ENCODE peak calls at places on chromosome X, in nine cellular contexts. R is activated CD4-positive, CD25-positive, alpha-beta regulatory T cell; W is MCF 10A; H is activated T-cell treated with anti-CD3 and anti-CD28 coated beads for 1 hour; B is fibroblast of the aortic adventitia; Z is AG09319; V is SJSA1; K is naive B cell; G is naive thymus-derived CD8-positive, alpha-beta T cell. Q is an unnamed sample.

GRCh38 chrX:45623266-45623665 is 422.6 kb upstream of the DIPK2B start:
- DNase-seq in K (no peak), Z (peak; percentile 92), G (no peak), B (peak; percentile 87), R (no peak), V (no peak), H (no peak), W (peak; percentile 52), Q (peak; percentile 84)

GRCh38 chrX:48957477-48957826 is at the start of gene OTUD5:
- DNase-seq in H (peak; percentile 58), R (peak; percentile 44), K (peak; percentile 79), B (no peak), G (peak; percentile 70), W (no peak), Z (no peak), V (peak; percentile 61), Q (peak; percentile 74)

GRCh38 chrX:119573840-119574393 is 446 bp upstream of the UBE2A start:
- DNase-seq in Z (no peak), H (peak; percentile 0), K (no peak), W (peak; percentile 42), V (no peak), G (no peak), R (no peak), B (peak; percentile 55), Q (peak; percentile 60)

GRCh38 chrX:42976729-42977366 is 198.9 kb upstream of the PPP1R2C start:
- DNase-seq in Z (no peak), K (no peak), G (no peak), H (no peak), W (peak; percentile 14), B (peak; percentile 4), V (no peak), R (no peak), Q (no peak)

GRCh38 chrX:107659286-107659685 is 31.0 kb downstream of the PRPS1 start:
- DNase-seq in K (no peak), W (no peak), R (no peak), H (no peak), B (no peak), G (no peak), Z (no peak), V (no peak), Q (no peak)

GRCh38 chrX:69298466-69299140 is 133.3 kb upstream of the PJA1 start:
- DNase-seq in Z (no peak), V (no peak), H (no peak), R (no peak), W (peak; percentile 11), K (no peak), G (no peak), B (peak; percentile 16), Q (no peak)

GRCh38 chrX:46325312-46325877 is 219.8 kb downstream of the ZNF674 start:
- DNase-seq in W (peak; percentile 86), Z (peak; percentile 4), K (no peak), V (peak; percentile 82), B (peak; percentile 65), R (no peak), H (peak; percentile 0), G (no peak), Q (peak; percentile 83)

GRCh38 chrX:119236599-119237525 is 777 bp downstream of the PGRMC1 start:
- DNase-seq in V (peak; percentile 46), G (peak; percentile 12), B (peak; percentile 68), R (peak; percentile 16), H (peak; percentile 1), Z (no peak), W (peak; percentile 25), K (no peak), Q (peak; percentile 70)

GRCh38 chrX:21509912-21510311 is 135.7 kb downstream of the CNKSR2 start:
- DNase-seq in B (peak; percentile 6), V (no peak), K (no peak), Z (no peak), H (no peak), W (no peak), G (no peak), R (no peak), Q (peak; percentile 67)

GRCh38 chrX:13212191-13212651 is 107.6 kb downstream of the ATXN3L start:
- DNase-seq in K (no peak), H (no peak), V (no peak), B (peak; percentile 60), W (no peak), G (no peak), R (no peak), Z (no peak), Q (no peak)

GRCh38 chrX:72576161-72576896 is 3.7 kb upstream of the HDAC8 start:
- DNase-seq in K (no peak), R (no peak), Z (peak; percentile 3), W (peak; percentile 85), V (no peak), H (no peak), G (no peak), B (peak; percentile 90), Q (peak; percentile 14)

GRCh38 chrX:134761788-134762187 is 103.5 kb upstream of the PLAC1 start:
- DNase-seq in W (peak; percentile 43), K (no peak), V (no peak), G (no peak), R (no peak), H (no peak), B (no peak), Z (no peak), Q (peak; percentile 53)

GRCh38 chrX:112536544-112536943 is 143.2 kb downstream of the LHFPL1 start:
- DNase-seq in K (no peak), R (no peak), V (no peak), B (no peak), G (no peak), W (no peak), Z (no peak), H (no peak), Q (no peak)

GRCh38 chrX:17298564-17298963 is 76.4 kb upstream of the NHS start:
- DNase-seq in W (no peak), Z (no peak), V (no peak), R (no peak), H (no peak), B (no peak), G (no peak), K (no peak), Q (no peak)

GRCh38 chrX:107493141-107493540 is 43.7 kb downstream of the FRMPD3 start:
- DNase-seq in Z (no peak), H (no peak), B (no peak), K (no peak), R (no peak), W (no peak), V (no peak), G (no peak), Q (no peak)

GRCh38 chrX:15714529-15714928 is 23.5 kb upstream of the CA5B start:
- DNase-seq in H (no peak), R (no peak), B (no peak), W (peak; percentile 74), G (no peak), V (no peak), Z (no peak), K (no peak), Q (no peak)

GRCh38 chrX:96909291-96909690 is 25.6 kb downstream of the RPA4 start:
- DNase-seq in H (no peak), V (no peak), B (peak; percentile 52), W (no peak), K (no peak), G (no peak), R (no peak), Z (no peak), Q (no peak)

GRCh38 chrX:153449306-153450113 is 3.7 kb upstream of the TREX2 start:
- DNase-seq in R (no peak), B (no peak), Z (no peak), G (no peak), H (no peak), K (no peak), W (no peak), V (no peak), Q (no peak)

GRCh38 chrX:70664726-70665125 is 220.1 kb downstream of the DLG3 start:
- DNase-seq in R (no peak), K (no peak), W (peak; percentile 50), G (no peak), H (no peak), Z (peak; percentile 2), V (no peak), B (peak; percentile 55), Q (peak; percentile 42)